ENCODE peak calls at places on chromosomes 3 and 15, in four cellular contexts. One of them, this sample, is unnamed.

GRCh38 chr15:95175914-95176658 is 944.7 kb downstream of the MCTP2 start:
- DNase-seq in fibroblast of mammary gland: peak; percentile 95
- DNase-seq in EL: peak; percentile 25
- DNase-seq in activated CD4-positive, alpha-beta T cell treated with anti-CD3 and anti-CD28 coated beads for 24 hours: no peak
- DNase-seq in this sample: no peak

GRCh38 chr15:100222349-100222715 is 119.4 kb downstream of the ADAMTS17 start:
- DNase-seq in fibroblast of mammary gland: no peak
- DNase-seq in EL: no peak
- DNase-seq in activated CD4-positive, alpha-beta T cell treated with anti-CD3 and anti-CD28 coated beads for 24 hours: no peak
- DNase-seq in this sample: no peak

GRCh38 chr15:66880380-66881155 is 178.5 kb downstream of the SMAD6 start:
- DNase-seq in fibroblast of mammary gland: no peak
- DNase-seq in EL: no peak
- DNase-seq in activated CD4-positive, alpha-beta T cell treated with anti-CD3 and anti-CD28 coated beads for 24 hours: no peak
- DNase-seq in this sample: no peak

GRCh38 chr15:70582143-70582945 is 181.0 kb downstream of the UACA start:
- DNase-seq in fibroblast of mammary gland: peak; percentile 71
- DNase-seq in EL: peak; percentile 37
- DNase-seq in activated CD4-positive, alpha-beta T cell treated with anti-CD3 and anti-CD28 coated beads for 24 hours: no peak
- DNase-seq in this sample: no peak

GRCh38 chr3:49076627-49077026 is 17.2 kb downstream of the QRICH1 start:
- DNase-seq in fibroblast of mammary gland: no peak
- DNase-seq in EL: no peak
- DNase-seq in activated CD4-positive, alpha-beta T cell treated with anti-CD3 and anti-CD28 coated beads for 24 hours: no peak
- DNase-seq in this sample: no peak

GRCh38 chr3:69353492-69353891 is 32.4 kb downstream of the FRMD4B start:
- DNase-seq in fibroblast of mammary gland: no peak
- DNase-seq in EL: no peak
- DNase-seq in activated CD4-positive, alpha-beta T cell treated with anti-CD3 and anti-CD28 coated beads for 24 hours: no peak
- DNase-seq in this sample: no peak

GRCh38 chr15:69126054-69126469 is 34.4 kb upstream of the GLCE start:
- DNase-seq in fibroblast of mammary gland: peak; percentile 18
- DNase-seq in EL: no peak
- DNase-seq in activated CD4-positive, alpha-beta T cell treated with anti-CD3 and anti-CD28 coated beads for 24 hours: no peak
- DNase-seq in this sample: no peak

GRCh38 chr3:46112984-46113383 is 85.7 kb upstream of the XCR1 start:
- DNase-seq in fibroblast of mammary gland: peak; percentile 60
- DNase-seq in EL: no peak
- DNase-seq in activated CD4-positive, alpha-beta T cell treated with anti-CD3 and anti-CD28 coated beads for 24 hours: no peak
- DNase-seq in this sample: no peak

GRCh38 chr3:81451611-81452010 is 309.8 kb downstream of the GBE1 start:
- DNase-seq in fibroblast of mammary gland: peak; percentile 17
- DNase-seq in EL: peak; percentile 86
- DNase-seq in activated CD4-positive, alpha-beta T cell treated with anti-CD3 and anti-CD28 coated beads for 24 hours: no peak
- DNase-seq in this sample: no peak

GRCh38 chr3:180181387-180181786 is 144.7 kb upstream of the PEX5L start:
- DNase-seq in fibroblast of mammary gland: no peak
- DNase-seq in EL: no peak
- DNase-seq in activated CD4-positive, alpha-beta T cell treated with anti-CD3 and anti-CD28 coated beads for 24 hours: no peak
- DNase-seq in this sample: no peak

GRCh38 chr3:158748237-158748828 is 16.1 kb upstream of the RARRES1 start:
- DNase-seq in fibroblast of mammary gland: peak; percentile 40
- DNase-seq in EL: no peak
- DNase-seq in activated CD4-positive, alpha-beta T cell treated with anti-CD3 and anti-CD28 coated beads for 24 hours: no peak
- DNase-seq in this sample: no peak

GRCh38 chr3:154887869-154888268 is 192.2 kb upstream of the MME start:
- DNase-seq in fibroblast of mammary gland: no peak
- DNase-seq in EL: no peak
- DNase-seq in activated CD4-positive, alpha-beta T cell treated with anti-CD3 and anti-CD28 coated beads for 24 hours: no peak
- DNase-seq in this sample: no peak

GRCh38 chr15:43229977-43230376 is 9.2 kb upstream of the EPB42 start:
- DNase-seq in fibroblast of mammary gland: no peak
- DNase-seq in EL: no peak
- DNase-seq in activated CD4-positive, alpha-beta T cell treated with anti-CD3 and anti-CD28 coated beads for 24 hours: no peak
- DNase-seq in this sample: no peak

GRCh38 chr3:111692593-111693552 is 97.7 kb upstream of the ZBED2 start:
- DNase-seq in fibroblast of mammary gland: no peak
- DNase-seq in EL: no peak
- DNase-seq in activated CD4-positive, alpha-beta T cell treated with anti-CD3 and anti-CD28 coated beads for 24 hours: no peak
- DNase-seq in this sample: no peak

GRCh38 chr3:65778966-65779365 is 259.8 kb downstream of the MAGI1 start:
- DNase-seq in fibroblast of mammary gland: no peak
- DNase-seq in EL: peak; percentile 9
- DNase-seq in activated CD4-positive, alpha-beta T cell treated with anti-CD3 and anti-CD28 coated beads for 24 hours: no peak
- DNase-seq in this sample: no peak

GRCh38 chr3:28050895-28051294 is 190.5 kb upstream of the CMC1 start:
- DNase-seq in fibroblast of mammary gland: peak; percentile 91
- DNase-seq in EL: peak; percentile 59
- DNase-seq in activated CD4-positive, alpha-beta T cell treated with anti-CD3 and anti-CD28 coated beads for 24 hours: peak; percentile 34
- DNase-seq in this sample: no peak

GRCh38 chr3:56573501-56573900 is 16.5 kb downstream of the CCDC66 start:
- DNase-seq in fibroblast of mammary gland: no peak
- DNase-seq in EL: peak; percentile 7
- DNase-seq in activated CD4-positive, alpha-beta T cell treated with anti-CD3 and anti-CD28 coated beads for 24 hours: no peak
- DNase-seq in this sample: no peak

GRCh38 chr3:38643090-38643489 is 6.4 kb downstream of the SCN5A start:
- DNase-seq in fibroblast of mammary gland: no peak
- DNase-seq in EL: no peak
- DNase-seq in activated CD4-positive, alpha-beta T cell treated with anti-CD3 and anti-CD28 coated beads for 24 hours: no peak
- DNase-seq in this sample: no peak

GRCh38 chr3:43327184-43327950 is 41.0 kb downstream of the SNRK start:
- DNase-seq in fibroblast of mammary gland: peak; percentile 50
- DNase-seq in EL: no peak
- DNase-seq in activated CD4-positive, alpha-beta T cell treated with anti-CD3 and anti-CD28 coated beads for 24 hours: no peak
- DNase-seq in this sample: no peak

GRCh38 chr3:45795882-45796765 is at the start of gene SLC6A20:
- DNase-seq in fibroblast of mammary gland: no peak
- DNase-seq in EL: no peak
- DNase-seq in activated CD4-positive, alpha-beta T cell treated with anti-CD3 and anti-CD28 coated beads for 24 hours: no peak
- DNase-seq in this sample: no peak

GRCh38 chr3:42529463-42529862 is 27.0 kb downstream of the VIPR1 start:
- DNase-seq in fibroblast of mammary gland: no peak
- DNase-seq in EL: no peak
- DNase-seq in activated CD4-positive, alpha-beta T cell treated with anti-CD3 and anti-CD28 coated beads for 24 hours: no peak
- DNase-seq in this sample: no peak

GRCh38 chr3:146589899-146590508 is 15.1 kb downstream of the PLSCR5 start:
- DNase-seq in fibroblast of mammary gland: peak; percentile 68
- DNase-seq in EL: peak; percentile 58
- DNase-seq in activated CD4-positive, alpha-beta T cell treated with anti-CD3 and anti-CD28 coated beads for 24 hours: no peak
- DNase-seq in this sample: no peak

GRCh38 chr15:67340630-67341029 is 86.0 kb downstream of the IQCH start:
- DNase-seq in fibroblast of mammary gland: no peak
- DNase-seq in EL: no peak
- DNase-seq in activated CD4-positive, alpha-beta T cell treated with anti-CD3 and anti-CD28 coated beads for 24 hours: no peak
- DNase-seq in this sample: no peak

GRCh38 chr3:110198717-110199587 is 861.6 kb upstream of the DPPA4 start:
- DNase-seq in fibroblast of mammary gland: no peak
- DNase-seq in EL: no peak
- DNase-seq in activated CD4-positive, alpha-beta T cell treated with anti-CD3 and anti-CD28 coated beads for 24 hours: no peak
- DNase-seq in this sample: no peak

GRCh38 chr3:4394048-4394447 is 73.0 kb downstream of the SUMF1 start:
- DNase-seq in fibroblast of mammary gland: peak; percentile 35
- DNase-seq in EL: peak; percentile 37
- DNase-seq in activated CD4-positive, alpha-beta T cell treated with anti-CD3 and anti-CD28 coated beads for 24 hours: no peak
- DNase-seq in this sample: no peak

GRCh38 chr15:87716422-87716821 is 540.1 kb downstream of the NTRK3 start:
- DNase-seq in fibroblast of mammary gland: no peak
- DNase-seq in EL: no peak
- DNase-seq in activated CD4-positive, alpha-beta T cell treated with anti-CD3 and anti-CD28 coated beads for 24 hours: no peak
- DNase-seq in this sample: no peak

GRCh38 chr15:98674336-98674735 is 26.0 kb downstream of the IGF1R start:
- DNase-seq in fibroblast of mammary gland: no peak
- DNase-seq in EL: no peak
- DNase-seq in activated CD4-positive, alpha-beta T cell treated with anti-CD3 and anti-CD28 coated beads for 24 hours: no peak
- DNase-seq in this sample: no peak

GRCh38 chr3:46708401-46709146 is 7.4 kb downstream of the TMIE start:
- DNase-seq in fibroblast of mammary gland: no peak
- DNase-seq in EL: no peak
- DNase-seq in activated CD4-positive, alpha-beta T cell treated with anti-CD3 and anti-CD28 coated beads for 24 hours: no peak
- DNase-seq in this sample: no peak

GRCh38 chr3:9808345-9809037 is 1.6 kb upstream of the TTLL3 start:
- DNase-seq in fibroblast of mammary gland: peak; percentile 44
- DNase-seq in EL: peak; percentile 38
- DNase-seq in activated CD4-positive, alpha-beta T cell treated with anti-CD3 and anti-CD28 coated beads for 24 hours: peak; percentile 25
- DNase-seq in this sample: no peak

GRCh38 chr3:155326249-155326648 is 32.8 kb upstream of the STRIT1 start:
- DNase-seq in fibroblast of mammary gland: no peak
- DNase-seq in EL: no peak
- DNase-seq in activated CD4-positive, alpha-beta T cell treated with anti-CD3 and anti-CD28 coated beads for 24 hours: no peak
- DNase-seq in this sample: no peak

GRCh38 chr3:195182470-195182795 is 88.5 kb downstream of the XXYLT1 start:
- DNase-seq in fibroblast of mammary gland: peak; percentile 74
- DNase-seq in EL: peak; percentile 65
- DNase-seq in activated CD4-positive, alpha-beta T cell treated with anti-CD3 and anti-CD28 coated beads for 24 hours: no peak
- DNase-seq in this sample: no peak